ENCODE peak calls at places on chromosomes 3 and 15, in eight cellular contexts. I is psoas muscle, H is sigmoid colon, W is SK-N-SH, G is mesendoderm, C is neural progenitor cell, Q is hepatocyte, E is lower lobe of right lung. B is an unnamed sample.

GRCh38 chr15:76460871-76461270 is 124.3 kb downstream of the ISL2 start:
- DNase-seq in E (no peak), H (no peak), G (no peak), Q (no peak), C (no peak), I (no peak), W (no peak), B (no peak)

GRCh38 chr3:136068708-136069107 is 103.2 kb downstream of the PPP2R3A start:
- DNase-seq in W (no peak), I (no peak), H (no peak), E (no peak), G (no peak), Q (no peak), C (no peak), B (no peak)

GRCh38 chr3:192063570-192063969 is 602.6 kb downstream of the PYDC2 start:
- DNase-seq in I (no peak), G (peak; percentile 83), H (no peak), Q (peak; percentile 11), E (no peak), C (peak; percentile 83), W (peak; percentile 1), B (peak; percentile 46)

GRCh38 chr3:115709135-115709534 is 85.8 kb downstream of the GAP43 start:
- DNase-seq in C (no peak), E (no peak), Q (no peak), G (no peak), W (peak; percentile 19), I (no peak), H (no peak), B (no peak)

GRCh38 chr15:27797765-27798164 is 301.4 kb downstream of the OCA2 start:
- DNase-seq in C (no peak), H (no peak), I (peak; percentile 43), Q (no peak), G (no peak), W (no peak), E (no peak), B (peak; percentile 74)

GRCh38 chr15:63110428-63111026 is 11.1 kb upstream of the LACTB start:
- DNase-seq in E (no peak), I (no peak), H (no peak), C (no peak), G (no peak), Q (no peak), W (no peak), B (no peak)

GRCh38 chr15:31216210-31216911 is 110.3 kb upstream of the KLF13 start:
- DNase-seq in C (peak; percentile 80), Q (peak; percentile 81), H (peak; percentile 95), I (peak; percentile 96), G (peak; percentile 64), E (peak; percentile 97), W (peak; percentile 88), B (peak; percentile 95)

GRCh38 chr15:76904461-76905012 is 603 bp downstream of the SCAPER start:
- DNase-seq in H (peak; percentile 66), G (peak; percentile 73), C (peak; percentile 73), E (no peak), I (peak; percentile 67), W (peak; percentile 53), Q (peak; percentile 71), B (no peak)

GRCh38 chr3:123582315-123582714 is 2.5 kb downstream of the HACD2 start:
- DNase-seq in H (no peak), Q (peak; percentile 21), E (no peak), C (no peak), W (no peak), I (no peak), G (no peak), B (no peak)

GRCh38 chr3:171809513-171810277 is 588 bp downstream of the PLD1 start:
- DNase-seq in W (peak; percentile 78), Q (peak; percentile 89), G (peak; percentile 67), H (peak; percentile 94), I (peak; percentile 93), E (peak; percentile 83), C (peak; percentile 73), B (peak; percentile 90)

GRCh38 chr3:53628546-53629395 is 134.4 kb downstream of the CACNA1D start:
- DNase-seq in E (no peak), I (no peak), Q (no peak), C (peak; percentile 18), H (no peak), W (no peak), G (no peak), B (no peak)

GRCh38 chr3:127769284-127770081 is 52.8 kb downstream of the MGLL start:
- DNase-seq in G (no peak), H (no peak), E (no peak), Q (no peak), C (no peak), I (peak; percentile 19), W (no peak), B (no peak)
- H3K4me1 ChIP-seq in G (no peaks in the 10 kb centered on the region), H (no peaks in the 10 kb centered on the region), E (peaks cover 48% of the 10 kb centered on the region), Q (no peaks in the 10 kb centered on the region), C (no peaks in the 10 kb centered on the region), I (peaks cover 50% of the 10 kb centered on the region), W (peaks cover 5% of the 10 kb centered on the region), B (peaks cover 87% of the 10 kb centered on the region)

GRCh38 chr3:58492385-58492970 is 582 bp downstream of the KCTD6 start:
- DNase-seq in C (no peak), H (no peak), W (peak; percentile 44), Q (no peak), I (no peak), E (no peak), G (no peak), B (no peak)
- H3K27ac ChIP-seq in C (no peak overlapping the region), H (peak overlapping the region; percentile 83), W (peak overlapping the region; percentile 21), Q (peak overlapping the region; percentile 71), I (peak overlapping the region; percentile 79), E (peak overlapping the region; percentile 75), G (peak overlapping the region; percentile 76), B (peak overlapping the region; percentile 87)

GRCh38 chr3:13099707-13100106 is 26.5 kb upstream of the IQSEC1 start:
- DNase-seq in G (no peak), E (no peak), W (no peak), I (peak; percentile 32), C (no peak), Q (no peak), H (no peak), B (no peak)

GRCh38 chr3:13098192-13098591 is 25.0 kb upstream of the IQSEC1 start:
- DNase-seq in Q (no peak), E (no peak), W (no peak), H (no peak), I (no peak), G (no peak), C (no peak), B (no peak)

GRCh38 chr3:13095408-13095861 is 22.2 kb upstream of the IQSEC1 start:
- DNase-seq in E (no peak), C (peak; percentile 66), H (no peak), Q (no peak), I (no peak), G (no peak), W (no peak), B (no peak)

GRCh38 chr3:13096356-13096755 is 23.1 kb upstream of the IQSEC1 start:
- DNase-seq in H (no peak), W (no peak), C (no peak), I (no peak), G (no peak), Q (no peak), E (no peak), B (no peak)

DNA sequence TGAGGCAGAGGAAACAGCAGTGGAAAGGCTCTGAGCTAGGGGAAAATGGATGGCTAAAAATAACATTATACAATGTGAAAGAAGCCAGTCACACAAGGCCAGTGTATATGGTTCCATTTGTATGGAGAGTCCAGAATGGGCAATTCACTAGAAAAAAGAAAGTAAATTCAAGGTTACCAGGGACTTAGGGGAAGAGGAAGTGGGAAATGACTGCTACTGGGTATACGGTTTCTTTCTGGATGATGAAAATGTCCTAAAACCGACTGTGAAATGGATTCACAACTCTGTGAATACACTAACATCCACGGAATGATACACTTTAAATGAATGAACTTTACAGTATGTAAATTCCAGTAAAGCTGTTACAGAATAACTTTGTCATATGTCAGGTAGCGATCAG is 25.4 kb upstream of the IQSEC1 start:
- DNase-seq in C (no peak), E (no peak), Q (no peak), H (no peak), G (no peak), I (no peak), W (no peak), B (no peak)
- H3K4me3 ChIP-seq in C (no peak overlapping the region), E (no peak overlapping the region), Q (no peak overlapping the region), H (no peak overlapping the region), G (no peak overlapping the region), I (no peak overlapping the region), W (no peak overlapping the region), B (no peak overlapping the region)

DNA sequence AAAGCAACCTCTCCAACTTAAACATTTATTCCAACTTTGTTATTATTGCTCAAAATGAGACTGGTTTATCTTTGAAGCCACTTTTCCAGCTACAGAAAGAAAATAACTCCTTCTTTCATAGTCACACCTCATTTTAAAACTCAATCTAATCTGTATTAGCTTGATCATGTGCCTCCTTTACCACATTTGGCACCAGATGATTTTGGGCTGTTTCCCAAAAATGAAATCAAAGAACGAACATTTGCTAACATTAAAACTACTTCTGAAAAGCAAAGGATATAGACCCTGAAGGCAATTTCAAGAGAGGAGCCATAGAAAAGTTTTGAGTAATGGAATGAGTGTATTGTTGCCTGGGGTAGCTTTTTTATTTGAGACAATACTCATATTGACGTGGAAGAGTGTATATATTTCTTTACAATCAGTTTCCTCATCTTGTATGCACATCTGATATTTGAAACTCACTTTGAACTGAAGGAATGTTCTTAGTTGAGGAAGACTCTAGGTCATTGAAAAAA is 152.8 kb upstream of the TBL1XR1 start:
- DNase-seq in W (no peak), I (no peak), Q (no peak), E (no peak), C (no peak), H (no peak), G (no peak), B (no peak)
- H3K4me1 ChIP-seq in W (peaks cover 22% of the 10 kb centered on the region), I (peaks cover 32% of the 10 kb centered on the region), Q (peaks cover 28% of the 10 kb centered on the region), E (peaks cover 14% of the 10 kb centered on the region), C (peaks cover 29% of the 10 kb centered on the region), H (no peaks in the 10 kb centered on the region), G (peaks cover 12% of the 10 kb centered on the region), B (peaks cover 18% of the 10 kb centered on the region)

B was measured in left ventricle myocardium inferior.